ENCODE peak calls at places on chromosome 2, in ten cellular contexts. J, S, Z, W, T, X, H, B, V and I are unnamed samples.

GRCh38 chr2:195945056-195945455 is 123.6 kb downstream of the DNAH7 start:
- DNase-seq in J (no peak), S (no peak), W (no peak), T (no peak), H (no peak), Z (no peak), B (no peak), X (no peak), V (no peak), I (no peak)

GRCh38 chr2:120954939-120955338 is 219.3 kb downstream of the GLI2 start:
- DNase-seq in B (peak), S (no peak), X (no peak), W (no peak), V (no peak), Z (no peak), H (no peak), T (no peak), J (no peak), I (peak)

GRCh38 chr2:119864318-119864717 is 104.6 kb downstream of the PTPN4 start:
- DNase-seq in B (no peak), H (no peak), S (no peak), X (no peak), V (no peak), Z (no peak), J (no peak), T (no peak), W (no peak), I (no peak)

GRCh38 chr2:101752708-101753107 is 55.2 kb downstream of the MAP4K4 start:
- DNase-seq in Z (no peak), V (no peak), X (no peak), W (no peak), T (no peak), J (no peak), S (no peak), H (no peak), B (no peak), I (no peak)

GRCh38 chr2:229003256-229003655 is 267.8 kb downstream of the PID1 start:
- DNase-seq in V (no peak), X (peak), W (no peak), J (no peak), B (no peak), Z (no peak), S (no peak), H (no peak), T (no peak), I (no peak)

GRCh38 chr2:46485002-46485401 is 5.6 kb downstream of the TMEM247 start:
- DNase-seq in J (no peak), T (no peak), B (no peak), V (no peak), W (no peak), S (no peak), X (no peak), H (no peak), Z (no peak), I (no peak)

GRCh38 chr2:30677231-30677630 is 130.0 kb downstream of the CAPN13 start:
- DNase-seq in V (no peak), Z (no peak), B (no peak), W (no peak), X (no peak), H (no peak), T (no peak), S (no peak), J (no peak), I (no peak)

GRCh38 chr2:8627019-8627691 is 54.7 kb upstream of the ID2 start:
- DNase-seq in S (no peak), B (no peak), X (no peak), Z (no peak), W (no peak), T (no peak), J (no peak), V (no peak), H (no peak), I (no peak)

GRCh38 chr2:76870581-76870980 is 651.6 kb downstream of the LRRTM4 start:
- DNase-seq in J (no peak), X (no peak), S (no peak), H (no peak), V (no peak), T (no peak), Z (no peak), W (no peak), B (no peak), I (no peak)

GRCh38 chr2:231663458-231664290 is 44.7 kb upstream of the PTMA start:
- DNase-seq in J (no peak), B (no peak), H (no peak), S (no peak), T (no peak), X (no peak), W (no peak), V (no peak), Z (no peak), I (no peak)

GRCh38 chr2:229282758-229283546 is 11.9 kb upstream of the PID1 start:
- DNase-seq in Z (no peak), B (no peak), H (no peak), T (no peak), S (no peak), V (no peak), J (peak), W (no peak), X (peak), I (no peak)

GRCh38 chr2:132804045-132804444 is 134.0 kb upstream of the LYPD1 start:
- DNase-seq in H (no peak), Z (no peak), W (no peak), T (no peak), S (no peak), V (no peak), X (peak), B (peak), J (peak), I (no peak)

GRCh38 chr2:148582679-148583511 is 61.7 kb upstream of the EPC2 start:
- DNase-seq in B (no peak), X (no peak), H (no peak), T (no peak), W (no peak), Z (no peak), J (peak), V (no peak), S (no peak), I (no peak)

GRCh38 chr2:64612575-64613195 is 41.0 kb downstream of the SERTAD2 start:
- DNase-seq in B (no peak), W (no peak), S (no peak), Z (no peak), V (no peak), H (no peak), J (no peak), X (no peak), T (no peak), I (no peak)

GRCh38 chr2:3692375-3692774 is 11.0 kb upstream of the DCDC2C start:
- DNase-seq in W (no peak), H (no peak), J (no peak), V (peak), Z (no peak), B (peak), S (no peak), T (no peak), X (peak), I (peak)